ENCODE peak calls at places on chromosome 22, in seven cellular contexts. One of them, this sample, is unnamed.

GRCh38 chr22:18078329-18079041 is 695 bp downstream of the PEX26 start:
- DNase-seq in mesenchymal stem cell: peak; percentile 49
- DNase-seq in H1: peak; percentile 62
- DNase-seq in mesendoderm: peak; percentile 51
- DNase-seq in trophoblast cell: no peak
- DNase-seq in H9: peak; percentile 38
- DNase-seq in IMR-90: peak; percentile 19
- DNase-seq in this sample: no peak

GRCh38 chr22:37242395-37242918 is 1.6 kb downstream of the RAC2 start:
- DNase-seq in H1: no peak
- DNase-seq in mesenchymal stem cell: peak; percentile 60
- DNase-seq in trophoblast cell: peak; percentile 33
- DNase-seq in H9: no peak
- DNase-seq in IMR-90: peak; percentile 38
- DNase-seq in mesendoderm: peak; percentile 71
- DNase-seq in this sample: no peak

GRCh38 chr22:50298937-50299656 is 8.3 kb downstream of the PLXNB2 start:
- DNase-seq in H9: no peak
- DNase-seq in IMR-90: peak; percentile 11
- DNase-seq in trophoblast cell: peak; percentile 62
- DNase-seq in mesenchymal stem cell: peak; percentile 85
- DNase-seq in H1: no peak
- DNase-seq in mesendoderm: no peak
- DNase-seq in this sample: no peak

GRCh38 chr22:43169310-43170130 is 17.4 kb downstream of the TTLL12 start:
- DNase-seq in mesenchymal stem cell: no peak
- DNase-seq in IMR-90: no peak
- DNase-seq in H1: no peak
- DNase-seq in mesendoderm: no peak
- DNase-seq in trophoblast cell: no peak
- DNase-seq in H9: no peak
- DNase-seq in this sample: no peak

GRCh38 chr22:22936190-22936914 is 48.7 kb downstream of the IGLL5 start:
- DNase-seq in mesendoderm: no peak
- DNase-seq in IMR-90: no peak
- DNase-seq in H1: no peak
- DNase-seq in trophoblast cell: no peak
- DNase-seq in mesenchymal stem cell: no peak
- DNase-seq in H9: no peak
- DNase-seq in this sample: no peak

GRCh38 chr22:26890870-26891269 is 233.5 kb downstream of the MIAT start:
- DNase-seq in trophoblast cell: no peak
- DNase-seq in mesenchymal stem cell: no peak
- DNase-seq in IMR-90: no peak
- DNase-seq in H9: no peak
- DNase-seq in H1: peak; percentile 48
- DNase-seq in mesendoderm: peak; percentile 34
- DNase-seq in this sample: no peak

GRCh38 chr22:42743501-42743991 is 22.9 kb upstream of the A4GALT start:
- DNase-seq in trophoblast cell: no peak
- DNase-seq in mesendoderm: no peak
- DNase-seq in H9: no peak
- DNase-seq in IMR-90: no peak
- DNase-seq in mesenchymal stem cell: peak; percentile 73
- DNase-seq in H1: no peak
- DNase-seq in this sample: no peak

GRCh38 chr22:46576556-46577351 is 39.3 kb upstream of the CELSR1 start:
- DNase-seq in H9: peak; percentile 30
- DNase-seq in mesenchymal stem cell: peak; percentile 32
- DNase-seq in H1: no peak
- DNase-seq in trophoblast cell: no peak
- DNase-seq in IMR-90: peak; percentile 35
- DNase-seq in mesendoderm: peak; percentile 45
- DNase-seq in this sample: peak; percentile 55

GRCh38 chr22:27853404-27853803 is 51.8 kb upstream of the MN1 start:
- DNase-seq in trophoblast cell: no peak
- DNase-seq in IMR-90: peak; percentile 68
- DNase-seq in H1: no peak
- DNase-seq in H9: no peak
- DNase-seq in mesenchymal stem cell: peak; percentile 89
- DNase-seq in mesendoderm: no peak
- DNase-seq in this sample: no peak

GRCh38 chr22:30823015-30823370 is 128.3 kb downstream of the OSBP2 start:
- DNase-seq in H9: peak; percentile 50
- DNase-seq in trophoblast cell: no peak
- DNase-seq in mesendoderm: peak; percentile 38
- DNase-seq in H1: no peak
- DNase-seq in IMR-90: no peak
- DNase-seq in mesenchymal stem cell: no peak
- DNase-seq in this sample: no peak

GRCh38 chr22:25602924-25603323 is 38.4 kb downstream of the GRK3 start:
- DNase-seq in trophoblast cell: no peak
- DNase-seq in mesendoderm: no peak
- DNase-seq in mesenchymal stem cell: no peak
- DNase-seq in IMR-90: no peak
- DNase-seq in H1: no peak
- DNase-seq in H9: no peak
- DNase-seq in this sample: no peak

GRCh38 chr22:42693763-42694683 is 26.6 kb downstream of the A4GALT start:
- DNase-seq in H1: no peak
- DNase-seq in trophoblast cell: no peak
- DNase-seq in mesenchymal stem cell: no peak
- DNase-seq in H9: no peak
- DNase-seq in IMR-90: no peak
- DNase-seq in mesendoderm: no peak
- DNase-seq in this sample: no peak

GRCh38 chr22:41672780-41673509 is 15.7 kb downstream of the SNU13 start:
- DNase-seq in trophoblast cell: peak; percentile 19
- DNase-seq in H1: no peak
- DNase-seq in H9: no peak
- DNase-seq in IMR-90: no peak
- DNase-seq in mesenchymal stem cell: peak; percentile 31
- DNase-seq in mesendoderm: peak; percentile 19
- DNase-seq in this sample: no peak

GRCh38 chr22:31995046-31995445 is 48.0 kb upstream of the SLC5A1 start:
- DNase-seq in IMR-90: no peak
- DNase-seq in mesenchymal stem cell: no peak
- DNase-seq in mesendoderm: peak; percentile 38
- DNase-seq in H9: no peak
- DNase-seq in trophoblast cell: no peak
- DNase-seq in H1: no peak
- DNase-seq in this sample: no peak

GRCh38 chr22:23862103-23862502 is 4.4 kb downstream of the SLC2A11 start:
- DNase-seq in mesenchymal stem cell: peak; percentile 49
- DNase-seq in IMR-90: peak; percentile 52
- DNase-seq in mesendoderm: peak; percentile 69
- DNase-seq in trophoblast cell: no peak
- DNase-seq in H9: peak; percentile 71
- DNase-seq in H1: peak; percentile 55
- DNase-seq in this sample: no peak

GRCh38 chr22:25348391-25348790 is 129.0 kb downstream of the CRYBB2 start:
- DNase-seq in H9: no peak
- DNase-seq in mesenchymal stem cell: no peak
- DNase-seq in trophoblast cell: no peak
- DNase-seq in IMR-90: no peak
- DNase-seq in H1: no peak
- DNase-seq in mesendoderm: no peak
- DNase-seq in this sample: no peak

DNA sequence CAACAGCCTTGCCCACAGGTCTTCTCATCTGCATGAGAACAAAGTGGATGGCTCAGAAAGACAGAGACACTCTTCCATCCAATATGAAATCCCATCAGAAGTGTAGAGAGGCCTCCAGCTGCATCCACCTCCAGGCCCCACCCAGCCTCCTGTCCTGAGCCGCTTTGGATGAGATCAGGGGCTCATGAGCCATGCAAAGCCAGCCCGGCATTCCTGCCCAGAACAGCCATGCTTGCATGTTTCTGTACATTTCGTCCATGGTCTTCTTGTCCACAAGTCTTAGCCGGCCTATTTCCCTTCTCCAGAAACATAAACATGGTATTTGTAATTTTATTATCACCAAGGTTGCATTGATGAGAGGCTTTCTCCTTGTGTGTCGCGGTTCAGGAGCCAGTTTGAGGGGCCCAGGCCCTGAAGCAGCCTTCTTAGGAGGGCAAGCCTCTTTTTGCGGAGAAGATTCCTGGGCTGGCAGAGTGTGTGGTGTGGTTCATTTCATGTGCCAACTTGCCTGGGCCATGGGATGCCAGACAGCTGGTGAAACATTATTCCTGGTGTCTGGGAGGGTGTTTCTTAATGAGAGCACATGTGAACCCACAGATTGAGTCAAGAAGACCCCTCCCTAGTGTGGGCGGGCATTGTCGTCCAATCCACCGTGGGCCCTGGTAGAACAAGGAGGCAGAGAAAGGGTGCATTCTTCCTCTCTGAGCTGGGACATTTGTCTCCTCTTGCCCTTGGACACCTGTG is 928.9 kb downstream of the TBC1D22A start:
- DNase-seq in mesenchymal stem cell: no peak
- DNase-seq in mesendoderm: no peak
- DNase-seq in trophoblast cell: no peak
- DNase-seq in H1: peak; percentile 22
- DNase-seq in IMR-90: no peak
- DNase-seq in H9: no peak
- DNase-seq in this sample: no peak
- H3K4ac ChIP-seq in mesenchymal stem cell: no peak overlapping the region
- H3K4ac ChIP-seq in mesendoderm: peak overlapping the region; percentile 41
- H3K4ac ChIP-seq in trophoblast cell: no peak overlapping the region
- H3K4ac ChIP-seq in H1: no peak overlapping the region
- H3K4ac ChIP-seq in IMR-90: no peak overlapping the region
- H3K4ac ChIP-seq in H9: no peak overlapping the region
- H3K4ac ChIP-seq in this sample: no peak overlapping the region

DNA sequence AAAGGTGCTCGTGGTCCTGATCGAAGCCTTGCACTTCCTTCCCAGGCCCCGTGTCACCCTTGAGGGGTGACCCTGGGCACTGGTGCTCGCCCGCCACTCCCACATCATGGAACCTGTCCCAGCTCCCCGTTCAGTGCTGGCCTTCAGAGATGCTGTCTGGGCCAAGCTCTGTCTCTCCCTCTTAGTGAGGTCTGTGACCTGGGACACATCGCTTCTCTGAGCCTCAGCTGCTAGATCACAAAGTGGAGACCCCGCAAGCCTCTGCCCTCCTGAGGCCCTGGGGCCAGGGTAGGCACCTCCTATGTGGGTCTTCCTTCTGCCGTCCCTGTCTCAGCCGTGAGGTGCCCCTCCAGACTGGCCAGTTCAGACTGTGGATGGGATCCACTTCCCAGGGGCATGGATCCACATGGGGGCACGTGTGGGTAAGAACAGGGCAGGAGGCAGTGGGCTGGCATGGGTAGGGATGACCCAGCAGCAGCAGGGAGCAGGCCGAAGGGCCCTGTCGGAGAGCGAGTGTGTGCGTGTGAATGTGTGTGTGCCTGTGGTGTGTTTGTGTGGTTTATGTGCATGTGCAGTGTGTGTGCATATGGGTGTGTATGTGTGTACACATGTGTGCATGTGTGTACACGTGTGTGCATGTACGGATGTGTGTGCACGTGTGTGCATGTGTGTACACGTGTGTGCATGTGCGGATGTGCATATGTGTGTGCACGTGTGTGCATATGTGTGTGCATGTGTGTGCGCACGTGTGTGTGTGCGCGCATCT is 1073.7 kb downstream of the BRD1 start:
- DNase-seq in IMR-90: no peak
- DNase-seq in mesendoderm: no peak
- DNase-seq in trophoblast cell: no peak
- DNase-seq in mesenchymal stem cell: no peak
- DNase-seq in H1: no peak
- DNase-seq in H9: no peak
- DNase-seq in this sample: no peak
- H3K4ac ChIP-seq in IMR-90: no peak overlapping the region
- H3K4ac ChIP-seq in mesendoderm: no peak overlapping the region
- H3K4ac ChIP-seq in trophoblast cell: no peak overlapping the region
- H3K4ac ChIP-seq in mesenchymal stem cell: no peak overlapping the region
- H3K4ac ChIP-seq in H1: no peak overlapping the region
- H3K4ac ChIP-seq in H9: no peak overlapping the region
- H3K4ac ChIP-seq in this sample: peak overlapping the region; percentile 5

DNA sequence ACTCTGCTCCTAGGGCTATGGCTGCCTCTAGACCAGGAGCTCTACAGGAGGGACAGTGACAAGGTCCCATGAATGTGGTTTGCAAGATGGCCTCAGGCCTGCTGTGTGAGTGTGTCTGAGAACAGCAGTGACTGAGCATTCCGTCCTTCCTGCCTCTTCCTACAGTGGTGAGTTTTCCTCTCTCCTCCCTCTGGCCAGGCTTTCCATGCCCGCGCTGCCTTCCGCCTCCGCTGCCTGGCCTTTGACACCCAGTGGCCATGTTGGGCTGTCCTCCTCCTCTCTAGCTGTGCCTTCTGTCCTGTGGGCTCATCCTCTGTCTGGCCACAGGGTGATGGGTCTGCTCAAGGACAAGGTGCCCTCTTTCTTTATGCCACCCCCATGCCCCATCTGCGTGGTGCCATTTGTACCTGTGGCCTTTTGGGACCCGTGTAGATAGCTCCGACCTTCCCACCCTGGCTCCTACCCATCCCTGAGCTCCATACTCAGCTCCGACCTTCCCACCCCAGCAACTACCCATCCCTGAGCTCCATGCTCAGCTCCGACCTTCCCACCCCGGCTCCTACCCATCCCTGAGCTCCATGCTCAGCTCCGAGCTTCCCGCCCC is 970.4 kb downstream of the BRD1 start:
- DNase-seq in H9: peak; percentile 8
- DNase-seq in mesendoderm: no peak
- DNase-seq in IMR-90: no peak
- DNase-seq in trophoblast cell: no peak
- DNase-seq in mesenchymal stem cell: no peak
- DNase-seq in H1: no peak
- DNase-seq in this sample: no peak
- H3K4ac ChIP-seq in H9: no peak overlapping the region
- H3K4ac ChIP-seq in mesendoderm: no peak overlapping the region
- H3K4ac ChIP-seq in IMR-90: no peak overlapping the region
- H3K4ac ChIP-seq in trophoblast cell: no peak overlapping the region
- H3K4ac ChIP-seq in mesenchymal stem cell: no peak overlapping the region
- H3K4ac ChIP-seq in H1: no peak overlapping the region
- H3K4ac ChIP-seq in this sample: peak overlapping the region; percentile 37

DNA sequence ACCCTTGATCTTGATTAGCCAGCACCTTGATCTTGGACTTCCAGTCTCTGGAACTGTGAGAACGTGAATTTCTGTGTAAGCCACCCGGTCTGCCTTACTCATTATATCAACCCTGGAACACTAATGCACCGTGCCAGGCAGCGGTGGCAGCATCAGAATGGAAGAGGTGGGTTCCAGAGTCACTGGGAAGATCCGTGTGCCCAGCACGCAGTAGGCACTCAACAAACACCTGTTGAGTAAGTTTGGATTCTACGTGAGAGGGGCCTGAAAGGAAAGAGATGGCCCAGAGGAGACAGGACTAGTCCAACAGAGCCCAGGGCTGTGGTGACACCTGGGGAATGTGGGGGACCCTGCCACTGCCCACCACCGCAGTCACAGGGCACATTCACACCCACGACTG is 6.6 kb upstream of the UPK3A start:
- DNase-seq in H1: no peak
- DNase-seq in H9: no peak
- DNase-seq in mesenchymal stem cell: no peak
- DNase-seq in mesendoderm: no peak
- DNase-seq in trophoblast cell: no peak
- DNase-seq in IMR-90: no peak
- DNase-seq in this sample: no peak
- H3K4ac ChIP-seq in H1: no peak overlapping the region
- H3K4ac ChIP-seq in H9: no peak overlapping the region
- H3K4ac ChIP-seq in mesenchymal stem cell: no peak overlapping the region
- H3K4ac ChIP-seq in mesendoderm: no peak overlapping the region
- H3K4ac ChIP-seq in trophoblast cell: no peak overlapping the region
- H3K4ac ChIP-seq in IMR-90: peak overlapping the region; percentile 42
- H3K4ac ChIP-seq in this sample: no peak overlapping the region